ENCODE peak calls at places on chromosome 22, in four cellular contexts. I is A549, M is skeletal muscle cell, P is cardiac fibroblast. R is an unnamed sample.
A peak's percentile ranks its signal among the peaks of the same experiment; 100 is the strongest.

GRCh38 chr22:42648368-42649260 is 578 bp downstream of the CYB5R3 start:
- DNase-seq in M (no peak), I (peak; percentile 43), P (peak; percentile 43), R (no peak)

GRCh38 chr22:17218341-17218740 is 894 bp downstream of the ADA2 start:
- DNase-seq in M (no peak), I (no peak), P (no peak), R (no peak)

GRCh38 chr22:49214976-49215375 is 612.7 kb downstream of the BRD1 start:
- DNase-seq in I (no peak), P (no peak), M (no peak), R (no peak)

GRCh38 chr22:21639359-21639758 is 2.7 kb upstream of the SDF2L1 start:
- DNase-seq in P (no peak), M (no peak), I (no peak), R (no peak)

GRCh38 chr22:49206281-49206680 is 621.4 kb downstream of the BRD1 start:
- DNase-seq in P (no peak), I (no peak), M (no peak), R (no peak)

GRCh38 chr22:22201185-22201924 is 43.2 kb upstream of the VPREB1 start:
- DNase-seq in I (peak; percentile 48), P (peak; percentile 62), M (peak; percentile 4), R (peak; percentile 65)

GRCh38 chr22:42330170-42330569 is 59.7 kb upstream of the TCF20 start:
- DNase-seq in I (no peak), M (no peak), P (no peak), R (no peak)

GRCh38 chr22:44972363-44973083 is 37.3 kb downstream of the PHF21B start:
- DNase-seq in P (no peak), I (no peak), M (no peak), R (no peak)

GRCh38 chr22:20725987-20726558 is 47.8 kb upstream of the SERPIND1 start:
- DNase-seq in P (no peak), M (no peak), I (no peak), R (no peak)

GRCh38 chr22:17343766-17344165 is 25.5 kb upstream of the CECR2 start:
- DNase-seq in P (no peak), I (no peak), M (no peak), R (no peak)

GRCh38 chr22:27393371-27393770 is 408.2 kb downstream of the MN1 start:
- DNase-seq in M (no peak), P (no peak), I (peak; percentile 48), R (no peak)

GRCh38 chr22:27489265-27489675 is 312.3 kb downstream of the MN1 start:
- DNase-seq in P (peak; percentile 86), M (peak; percentile 62), I (peak; percentile 38), R (peak; percentile 50)

GRCh38 chr22:49587987-49588386 is 239.7 kb downstream of the BRD1 start:
- DNase-seq in M (no peak), I (no peak), P (no peak), R (no peak)

GRCh38 chr22:49350441-49351121 is 477.1 kb downstream of the BRD1 start:
- DNase-seq in P (no peak), M (no peak), I (no peak), R (no peak)

GRCh38 chr22:20428496-20429253 is 8.9 kb downstream of the SCARF2 start:
- DNase-seq in M (no peak), I (no peak), P (no peak), R (no peak)

GRCh38 chr22:29916007-29916544 is 33.1 kb downstream of the MTMR3 start:
- DNase-seq in P (no peak), I (no peak), M (no peak), R (peak; percentile 21)

GRCh38 chr22:49099089-49099488 is 728.6 kb downstream of the BRD1 start:
- DNase-seq in M (no peak), P (no peak), I (no peak), R (no peak)

GRCh38 chr22:20991252-20992055 is 9.4 kb downstream of the LZTR1 start:
- DNase-seq in P (no peak), I (no peak), M (no peak), R (no peak)

GRCh38 chr22:27810566-27810965 is 9.0 kb upstream of the MN1 start:
- DNase-seq in P (peak; percentile 39), I (no peak), M (peak; percentile 33), R (peak; percentile 82)

GRCh38 chr22:44391481-44392445 is 79.0 kb upstream of the SHISAL1 start:
- DNase-seq in I (no peak), M (no peak), P (no peak), R (no peak)

GRCh38 chr22:38835888-38836301 is 7.9 kb downstream of the NPTXR start:
- DNase-seq in M (peak; percentile 8), P (peak; percentile 43), I (no peak), R (no peak)

GRCh38 chr22:49026476-49027121 is 801.1 kb downstream of the BRD1 start:
- DNase-seq in M (no peak), I (peak; percentile 12), P (no peak), R (no peak)

GRCh38 chr22:28891156-28891733 is 7.9 kb downstream of the ZNRF3 start:
- DNase-seq in I (no peak), P (no peak), M (no peak), R (no peak)

GRCh38 chr22:27157090-27157489 is 499.7 kb downstream of the MIAT start:
- DNase-seq in I (no peak), M (no peak), P (no peak), R (no peak)

GRCh38 chr22:26769663-26770062 is 112.3 kb downstream of the MIAT start:
- DNase-seq in P (no peak), I (no peak), M (no peak), R (no peak)

GRCh38 chr22:27987557-27987956 is 68.5 kb upstream of the PITPNB start:
- DNase-seq in M (peak; percentile 89), P (peak; percentile 45), I (no peak), R (peak; percentile 51)

GRCh38 chr22:39559456-39560105 is 11.0 kb upstream of the CACNA1I start:
- DNase-seq in M (no peak), P (no peak), I (no peak), R (peak; percentile 19)

GRCh38 chr22:34858026-34858425 is 207.9 kb upstream of the ISX start:
- DNase-seq in P (no peak), I (no peak), M (no peak), R (no peak)

GRCh38 chr22:38792833-38793232 is 1.1 kb downstream of the DNAL4 start:
- DNase-seq in I (no peak), M (no peak), P (no peak), R (no peak)

GRCh38 chr22:50705219-50705691 is 32.6 kb downstream of the SHANK3 start:
- DNase-seq in M (peak; percentile 32), P (peak; percentile 17), I (no peak), R (no peak)

GRCh38 chr22:35808377-35808776 is 90.7 kb downstream of the APOL5 start:
- DNase-seq in M (no peak), I (no peak), P (no peak), R (no peak)

GRCh38 chr22:26550498-26551033 is 38.3 kb upstream of the TFIP11 start:
- DNase-seq in M (peak; percentile 83), I (no peak), P (peak; percentile 64), R (peak; percentile 82)

GRCh38 chr22:43964314-43964857 is 9.1 kb downstream of the SAMM50 start:
- DNase-seq in P (no peak), I (no peak), M (no peak), R (no peak)

GRCh38 chr22:50683994-50684371 is 11.4 kb downstream of the SHANK3 start:
- DNase-seq in P (no peak), M (no peak), I (no peak), R (no peak)

GRCh38 chr22:17217179-17217578 is 2.1 kb downstream of the ADA2 start:
- DNase-seq in P (no peak), I (no peak), M (no peak), R (no peak)

GRCh38 chr22:30985561-30986208 is 16.6 kb downstream of the TUG1 start:
- DNase-seq in P (no peak), I (no peak), M (no peak), R (no peak)

GRCh38 chr22:44693756-44694155 is 8.2 kb upstream of the PRR5 start:
- DNase-seq in M (no peak), P (no peak), I (no peak), R (no peak)

GRCh38 chr22:50282361-50283144 is 12.4 kb upstream of the MAPK11 start:
- DNase-seq in I (peak; percentile 69), P (peak; percentile 58), M (no peak), R (peak; percentile 75)

GRCh38 chr22:37517826-37518450 is 1.3 kb downstream of the CARD10 start:
- DNase-seq in M (no peak), I (no peak), P (no peak), R (no peak)
- H3K4me3 ChIP-seq in M (peak overlapping the region; percentile 58), I (peak overlapping the region; percentile 93), P (peak overlapping the region; percentile 50), R (peak overlapping the region; percentile 58)

GRCh38 chr22:32804823-32805585 is 3.5 kb downstream of the TIMP3 start:
- DNase-seq in P (no peak), M (no peak), I (no peak), R (no peak)
- H3K4me3 ChIP-seq in P (no peak overlapping the region), M (peak overlapping the region; percentile 80), I (no peak overlapping the region), R (peak overlapping the region; percentile 97)

GRCh38 chr22:46054091-46054877 is 77.3 kb upstream of the WNT7B start:
- DNase-seq in M (no peak), P (peak; percentile 78), I (no peak), R (peak; percentile 76)
- H3K4me3 ChIP-seq in M (peak overlapping the region; percentile 64), P (peak overlapping the region; percentile 53), I (peak overlapping the region; percentile 61), R (peak overlapping the region; percentile 63)

GRCh38 chr22:40855960-40856512 is 403 bp downstream of the ST13 start:
- DNase-seq in P (peak; percentile 33), I (peak; percentile 19), M (no peak), R (peak; percentile 38)

GRCh38 chr22:40856513-40857308 is at the start of the genes ST13 and XPNPEP3:
- DNase-seq in P (peak; percentile 98), I (peak; percentile 95), M (peak; percentile 89), R (peak; percentile 98)

GRCh38 chr22:40855104-40855959 is 1.1 kb downstream of the ST13 start:
- DNase-seq in I (no peak), P (peak; percentile 49), M (no peak), R (no peak)

GRCh38 chr22:40853961-40854360 is 2.5 kb downstream of the ST13 start:
- DNase-seq in I (no peak), M (no peak), P (no peak), R (no peak)

GRCh38 chr22:40853330-40853729 is 3.1 kb downstream of the ST13 start:
- DNase-seq in M (no peak), P (no peak), I (no peak), R (no peak)
- H3K4me3 ChIP-seq in M (no peak overlapping the region), P (no peak overlapping the region), I (no peak overlapping the region), R (peak overlapping the region; percentile 87)

DNA sequence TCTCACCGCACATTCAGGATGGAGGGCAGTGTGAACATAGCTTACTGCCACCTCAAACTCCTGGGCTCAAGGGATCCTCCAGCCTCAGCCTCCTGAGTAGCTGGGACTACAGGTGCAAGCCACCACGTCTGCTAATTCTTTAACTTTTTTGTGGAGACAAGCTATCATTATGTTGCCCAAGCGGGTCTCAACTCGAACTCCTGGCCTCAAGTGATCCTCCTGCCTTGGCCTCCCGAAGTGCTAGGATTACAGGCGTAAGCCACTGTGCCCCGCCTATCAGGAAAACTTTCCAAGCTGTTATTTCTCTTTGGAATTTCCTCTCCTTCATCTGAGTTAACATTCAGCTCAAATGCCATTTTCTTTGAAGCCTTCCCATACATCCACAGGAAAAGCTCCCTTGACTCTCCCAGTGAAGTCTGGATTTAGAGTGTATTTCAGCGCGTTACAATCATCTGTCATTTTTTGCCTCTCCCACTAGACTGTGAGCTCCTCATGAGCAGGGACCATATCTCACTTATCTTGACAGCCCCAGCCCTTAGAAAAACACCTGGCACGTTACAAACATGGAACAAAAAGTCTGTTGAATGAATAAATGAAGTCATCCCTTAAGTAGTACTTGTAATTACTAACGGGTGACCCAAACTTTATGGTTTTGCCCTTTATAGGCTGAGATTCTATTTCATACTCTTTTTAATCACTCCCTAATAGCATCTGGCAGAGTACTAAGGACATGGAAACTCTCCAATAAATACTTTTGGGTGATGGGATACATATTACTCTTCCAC is 2.2 kb downstream of the MRTFA start:
- DNase-seq in I (no peak), M (no peak), P (no peak), R (no peak)
- H3K4me3 ChIP-seq in I (peak overlapping the region; percentile 98), M (no peak overlapping the region), P (no peak overlapping the region), R (peak overlapping the region; percentile 84)